ENCODE peak calls at places on chromosomes 16 and 17, in four cellular contexts. W is GM06990, D is small intestine, R is HepG2. F is an unnamed sample. For H3K36me3, the result is how much of the 10 kb centered on the place peaks cover.

GRCh38 chr16:24748242-24748641 is 18.8 kb downstream of the TNRC6A start:
- DNase-seq in W (no peak), D (peak), R (no peak), F (no peak)

GRCh38 chr16:58032710-58033293 is 7.2 kb downstream of the MMP15 start:
- DNase-seq in W (no peak), D (no peak), R (no peak), F (peak)

GRCh38 chr16:89094252-89094901 is 725 bp downstream of the ACSF3 start:
- DNase-seq in W (no peak), D (peak), R (peak), F (peak)

GRCh38 chr16:380837-381787 is 666 bp downstream of the PGAP6 start:
- DNase-seq in W (no peak), D (peak), R (no peak), F (no peak)

GRCh38 chr16:73285336-73285735 is 237.4 kb upstream of the ZFHX3 start:
- DNase-seq in W (no peak), D (no peak), R (no peak), F (no peak)

GRCh38 chr16:10990378-10990777 is 46.0 kb downstream of the CLEC16A start:
- DNase-seq in W (no peak), D (no peak), R (no peak), F (no peak)

GRCh38 chr17:72749119-72749572 is 343.3 kb downstream of the SLC39A11 start:
- DNase-seq in W (no peak), D (peak), R (peak), F (no peak)

GRCh38 chr16:17277981-17278381 is 192.8 kb downstream of the XYLT1 start:
- DNase-seq in W (no peak), D (peak), R (peak), F (no peak)

GRCh38 chr16:68235882-68236803 is at the start of gene ESRP2:
- DNase-seq in W (peak), D (peak), R (peak), F (peak)

GRCh38 chr17:34287858-34288257 is 2.3 kb downstream of the CCL11 start:
- DNase-seq in W (no peak), D (no peak), R (no peak), F (no peak)

GRCh38 chr17:36534117-36534880 is at the start of gene MYO19:
- DNase-seq in W (no peak), D (peak), R (peak), F (peak)

GRCh38 chr17:60604686-60605334 is 4.8 kb downstream of the PPM1D start:
- DNase-seq in W (no peak), D (no peak), R (no peak), F (no peak)

GRCh38 chr16:54031107-54031760 is 255.4 kb downstream of the IRX3 start:
- DNase-seq in W (no peak), D (no peak), R (no peak), F (no peak)

GRCh38 chr17:42329025-42329976 is 41.0 kb downstream of the STAT5A start:
- DNase-seq in W (no peak), D (peak), R (no peak), F (no peak)

GRCh38 chr17:64130559-64131001 is 636 bp upstream of the ERN1 start:
- DNase-seq in W (no peak), D (no peak), R (no peak), F (no peak)

GRCh38 chr17:6503641-6504195 is 52.6 kb downstream of the PITPNM3 start:
- DNase-seq in W (no peak), D (no peak), R (no peak), F (no peak)

GRCh38 chr16:4938683-4939030 is 1.7 kb upstream of the PPL start:
- DNase-seq in W (no peak), D (no peak), R (no peak), F (no peak)

GRCh38 chr17:38476549-38476948 is 48.3 kb downstream of the ARHGAP23 start:
- DNase-seq in W (no peak), D (no peak), R (no peak), F (no peak)

GRCh38 chr17:62627219-62627903 is at the start of gene MRC2:
- DNase-seq in W (peak), D (no peak), R (no peak), F (peak)

GRCh38 chr16:84628226-84628731 is 10.4 kb upstream of the COTL1 start:
- DNase-seq in W (no peak), D (no peak), R (no peak), F (no peak)
- H3K4me3 ChIP-seq in W (no peak), D (no peak), R (no peak), F (no peak)

DNA sequence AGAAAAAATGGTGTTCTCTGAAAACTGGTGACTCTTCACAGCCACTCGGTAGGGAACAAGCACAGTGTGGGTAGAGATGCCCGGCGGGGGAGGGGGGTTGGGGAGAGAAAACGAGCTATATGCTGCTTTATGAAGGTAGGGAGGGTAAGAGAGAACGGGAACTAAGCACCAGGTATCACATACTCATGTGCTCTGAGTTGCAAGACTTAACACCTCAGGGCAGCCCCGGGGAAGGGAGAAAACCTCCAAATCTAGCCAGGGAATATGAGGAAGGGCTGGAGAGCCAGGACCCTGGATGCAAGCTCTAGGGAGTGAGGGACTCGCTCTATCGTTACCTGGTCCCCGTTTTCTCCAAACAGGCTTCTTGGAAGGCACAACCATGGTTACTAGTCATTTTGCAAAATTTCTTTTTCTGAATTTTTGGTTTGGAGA is 35.3 kb downstream of the HIC1 start:
- DNase-seq in W (no peak), D (no peak), R (no peak), F (no peak)
- H3K36me3 ChIP-seq in W (under half), D (under half), R (under half), F (under half)

GRCh38 chr17:77546772-77547201 is 406.0 kb downstream of the SEC14L1 start:
- DNase-seq in W (no peak), D (peak), R (no peak), F (no peak)
- H3K4me3 ChIP-seq in W (no peak), D (no peak), R (no peak), F (no peak)

DNA sequence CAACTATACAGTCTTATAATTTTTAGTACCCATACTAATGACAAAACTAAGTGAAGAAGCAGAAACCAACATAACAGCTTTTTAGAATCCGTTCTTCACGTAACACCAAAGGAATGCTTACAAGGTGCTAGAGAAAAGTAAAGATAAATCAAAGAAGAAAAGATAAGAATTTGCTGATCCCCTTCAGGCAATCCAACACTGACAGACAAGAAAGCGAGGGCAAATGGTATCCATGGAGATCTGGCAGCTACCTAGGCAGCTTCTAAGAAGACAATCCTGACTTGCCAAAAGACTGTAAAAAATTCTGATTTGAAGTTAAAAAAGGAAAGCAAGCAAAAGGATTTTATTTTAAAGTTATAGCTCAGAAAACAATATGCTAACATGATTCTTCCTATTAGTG is 14.7 kb downstream of the BBS2 start:
- DNase-seq in W (no peak), D (no peak), R (no peak), F (no peak)
- H3K36me3 ChIP-seq in W (under half), D (under half), R (under half), F (half or more)